ENCODE peak calls at places on chromosomes 7 and 10, in nine cellular contexts. C, R, X, L, A, I, P, F and Q are unnamed samples.

GRCh38 chr7:104848386-104848990 is 165.5 kb upstream of the KMT2E start:
- DNase-seq in C (no peak), R (peak; percentile 19), X (peak; percentile 25), L (peak; percentile 78), A (no peak), I (peak; percentile 29), P (no peak), F (peak; percentile 48), Q (no peak)

GRCh38 chr7:7751243-7752092 is 33.1 kb upstream of the RPA3 start:
- DNase-seq in C (no peak), R (no peak), X (peak; percentile 19), L (no peak), A (no peak), I (no peak), P (no peak), F (no peak), Q (no peak)

GRCh38 chr7:86665669-86666068 is 22.0 kb downstream of the GRM3 start:
- DNase-seq in C (no peak), R (no peak), X (no peak), L (no peak), A (no peak), I (no peak), P (no peak), F (no peak), Q (no peak)

GRCh38 chr7:30728591-30729100 is 23.3 kb upstream of the INMT start:
- DNase-seq in C (peak; percentile 51), R (no peak), X (no peak), L (no peak), A (peak; percentile 19), I (no peak), P (no peak), F (no peak), Q (no peak)

GRCh38 chr7:140734096-140734495 is 37.6 kb downstream of the NDUFB2 start:
- DNase-seq in C (no peak), R (no peak), X (no peak), L (no peak), A (no peak), I (no peak), P (no peak), F (no peak), Q (no peak)

GRCh38 chr7:80752954-80753353 is 114.5 kb downstream of the CD36 start:
- DNase-seq in C (no peak), R (no peak), X (no peak), L (no peak), A (no peak), I (no peak), P (no peak), F (no peak), Q (no peak)

GRCh38 chr10:51667992-51668689 is 31.3 kb downstream of the CSTF2T start:
- DNase-seq in C (no peak), R (no peak), X (no peak), L (peak; percentile 91), A (no peak), I (no peak), P (no peak), F (no peak), Q (no peak)

GRCh38 chr7:115748123-115748738 is 282.3 kb downstream of the TFEC start:
- DNase-seq in C (no peak), R (no peak), X (no peak), L (peak; percentile 44), A (no peak), I (no peak), P (no peak), F (no peak), Q (no peak)

GRCh38 chr7:14850039-14850438 is 52.5 kb downstream of the DGKB start:
- DNase-seq in C (no peak), R (no peak), X (no peak), L (peak; percentile 20), A (no peak), I (no peak), P (no peak), F (no peak), Q (no peak)

GRCh38 chr10:26738354-26738753 is 40.9 kb downstream of the PDSS1 start:
- DNase-seq in C (no peak), R (no peak), X (no peak), L (no peak), A (no peak), I (no peak), P (no peak), F (no peak), Q (no peak)
- H3K36me3 ChIP-seq in C (peaks cover 24% of the 10 kb centered on the region), R (no peaks in the 10 kb centered on the region), X (peaks cover 5% of the 10 kb centered on the region), L (peaks cover 17% of the 10 kb centered on the region), A (peaks cover 20% of the 10 kb centered on the region), I (no peaks in the 10 kb centered on the region), P (no peaks in the 10 kb centered on the region), F (no peaks in the 10 kb centered on the region), Q (peaks cover 31% of the 10 kb centered on the region)

GRCh38 chr7:2075811-2076210 is 156.9 kb downstream of the MAD1L1 start:
- DNase-seq in C (no peak), R (no peak), X (no peak), L (no peak), A (no peak), I (no peak), P (no peak), F (no peak), Q (no peak)

GRCh38 chr7:2074694-2075093 is 158.1 kb downstream of the MAD1L1 start:
- DNase-seq in C (no peak), R (no peak), X (no peak), L (no peak), A (no peak), I (no peak), P (no peak), F (no peak), Q (no peak)

GRCh38 chr7:2078899-2079298 is 153.8 kb downstream of the MAD1L1 start:
- DNase-seq in C (no peak), R (no peak), X (no peak), L (no peak), A (no peak), I (no peak), P (no peak), F (no peak), Q (no peak)

GRCh38 chr7:2079332-2080068 is 153.2 kb downstream of the MAD1L1 start:
- DNase-seq in C (no peak), R (no peak), X (no peak), L (no peak), A (no peak), I (no peak), P (no peak), F (no peak), Q (no peak)

DNA sequence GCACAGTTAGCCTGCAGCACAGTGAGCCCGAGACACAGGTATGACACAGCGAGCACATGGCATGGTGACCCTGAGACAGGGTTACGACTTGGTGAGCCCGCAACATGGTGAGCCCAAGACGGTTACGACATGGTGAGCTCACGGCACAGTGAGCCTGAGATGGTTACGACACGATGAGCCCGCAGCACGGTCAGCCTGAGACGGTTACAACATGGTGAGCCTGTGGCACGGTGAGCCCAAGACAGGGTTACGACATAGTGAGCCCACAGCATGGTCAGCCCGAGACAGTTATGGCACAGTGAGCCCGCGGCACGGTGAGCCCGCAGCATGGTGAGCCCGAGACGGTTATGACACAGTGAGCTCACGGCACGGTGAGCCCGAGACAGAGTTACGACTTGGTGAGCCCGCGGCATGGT is 156.1 kb downstream of the MAD1L1 start:
- DNase-seq in C (no peak), R (no peak), X (no peak), L (no peak), A (no peak), I (no peak), P (no peak), F (no peak), Q (no peak)
- H3K27ac ChIP-seq in C (no peak overlapping the region), R (no peak overlapping the region), X (no peak overlapping the region), L (no peak overlapping the region), A (no peak overlapping the region), I (no peak overlapping the region), P (no peak overlapping the region), F (no peak overlapping the region), Q (no peak overlapping the region)

DNA sequence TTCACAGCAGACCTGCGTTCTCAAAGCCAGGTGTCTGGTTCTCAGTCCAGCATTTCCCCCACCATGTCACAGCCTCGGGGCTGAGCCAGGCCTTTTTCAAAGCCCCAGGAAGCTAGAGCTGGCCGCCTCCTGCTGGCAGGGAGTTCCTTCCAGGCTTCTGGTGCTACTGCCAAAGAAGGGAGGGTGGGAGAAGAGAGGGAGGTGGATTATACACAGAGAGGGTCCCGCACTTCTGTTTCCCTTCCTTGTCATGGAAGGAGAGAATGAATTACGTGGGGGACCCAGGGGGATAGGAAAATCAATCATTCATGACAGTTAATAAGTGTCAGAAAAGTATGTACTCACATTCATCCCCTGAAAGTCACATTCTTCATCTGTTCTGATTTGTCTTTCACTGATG is 600 bp upstream of the LGI1 start:
- DNase-seq in C (no peak), R (no peak), X (no peak), L (no peak), A (no peak), I (no peak), P (no peak), F (no peak), Q (no peak)
- TF ChIP-seq CTCF in C (no peak), R (no peak), X (no peak), L (no peak), A (no peak), I (no peak), P (no peak), F (no peak), Q (no peak)

GRCh38 chr7:972110-972509 is 3.2 kb downstream of the COX19 start:
- DNase-seq in C (no peak), R (no peak), X (no peak), L (no peak), A (no peak), I (no peak), P (no peak), F (no peak), Q (no peak)
- H3K36me3 ChIP-seq in C (peaks cover 59% of the 10 kb centered on the region), R (peaks cover 30% of the 10 kb centered on the region), X (peaks cover 34% of the 10 kb centered on the region), L (peaks cover 40% of the 10 kb centered on the region), A (peaks cover 30% of the 10 kb centered on the region), I (no peaks in the 10 kb centered on the region), P (peaks cover 6% of the 10 kb centered on the region), F (no peaks in the 10 kb centered on the region), Q (peaks cover 64% of the 10 kb centered on the region)

DNA sequence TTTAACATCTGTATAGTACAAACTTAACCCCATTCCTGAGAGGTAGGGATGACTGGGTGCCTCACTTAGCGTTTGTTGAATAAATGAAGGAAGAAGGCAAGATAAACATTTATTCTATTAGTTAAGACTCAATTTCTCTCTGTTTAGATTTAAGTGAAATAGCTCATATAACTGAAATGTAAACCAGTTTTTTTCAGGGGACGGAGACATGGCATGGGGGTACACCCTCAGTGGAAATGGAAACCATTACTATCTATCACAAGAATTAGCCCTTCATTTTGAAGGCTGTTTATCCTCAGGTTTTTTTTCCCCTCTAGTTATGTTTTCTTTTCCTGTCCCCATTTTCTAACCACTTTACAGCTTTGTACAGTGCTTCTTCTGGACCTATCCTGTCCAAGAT is 35.6 kb upstream of the PDLIM1 start:
- DNase-seq in C (no peak), R (no peak), X (no peak), L (no peak), A (no peak), I (no peak), P (no peak), F (no peak), Q (no peak)
- H3K27ac ChIP-seq in C (no peak overlapping the region), R (no peak overlapping the region), X (no peak overlapping the region), L (no peak overlapping the region), A (no peak overlapping the region), I (no peak overlapping the region), P (no peak overlapping the region), F (no peak overlapping the region), Q (no peak overlapping the region)